ENCODE peak calls at places on chromosomes 4 and X, in five cellular contexts. B is stimulated activated CD8-positive, alpha-beta memory T cell treated with anti-CD3 and anti-CD28 coated beads, Interleukin-7, amount 100 ng/mL, for 48 hours; K is GF-D8; M is uterus; O is progenitor cell of endocrine pancreas. C is an unnamed sample.

GRCh38 chrX:40166582-40166981 is 68.8 kb upstream of the BCOR start:
- DNase-seq in B (no peak), K (no peak), M (peak), O (no peak), C (peak)

GRCh38 chr4:33628296-33628695 is 2616.0 kb downstream of the ARAP2 start:
- DNase-seq in B (no peak), K (no peak), M (no peak), O (no peak), C (peak)

GRCh38 chr4:185933078-185933581 is 121.1 kb upstream of the SORBS2 start:
- DNase-seq in B (no peak), K (no peak), M (no peak), O (no peak), C (peak)

GRCh38 chr4:37949636-37950426 is 10.4 kb upstream of the PTTG2 start:
- DNase-seq in B (no peak), K (no peak), M (no peak), O (no peak), C (no peak)

GRCh38 chrX:48580662-48581061 is 6.4 kb downstream of the RBM3 start:
- DNase-seq in B (no peak), K (no peak), M (no peak), O (no peak), C (no peak)

GRCh38 chr4:13445841-13446790 is 38.0 kb downstream of the RAB28 start:
- DNase-seq in B (no peak), K (no peak), M (no peak), O (no peak), C (no peak)

GRCh38 chr4:69858683-69859082 is 1.3 kb downstream of the SULT1E1 start:
- DNase-seq in B (no peak), K (no peak), M (no peak), O (no peak), C (peak)

GRCh38 chrX:75061701-75062100 is 94.4 kb downstream of the ABCB7 start:
- DNase-seq in B (no peak), K (no peak), M (no peak), O (no peak), C (no peak)

GRCh38 chr4:40437741-40438383 is 102.7 kb downstream of the CHRNA9 start:
- DNase-seq in B (no peak), K (no peak), M (no peak), O (no peak), C (no peak)

GRCh38 chr4:43843501-43843900 is 605.1 kb downstream of the KCTD8 start:
- DNase-seq in B (no peak), K (no peak), M (no peak), O (no peak), C (no peak)

GRCh38 chr4:17613761-17614415 is 553 bp upstream of the MED28 start:
- DNase-seq in B (no peak), K (no peak), M (peak), O (peak), C (peak)

GRCh38 chrX:95885074-95885473 is 799.6 kb upstream of the DIAPH2 start:
- DNase-seq in B (no peak), K (no peak), M (no peak), O (no peak), C (peak)

GRCh38 chr4:18203936-18204335 is 182.4 kb upstream of the LCORL start:
- DNase-seq in B (no peak), K (no peak), M (no peak), O (no peak), C (no peak)

GRCh38 chr4:94390804-94391410 is 48.3 kb upstream of the HPGDS start:
- DNase-seq in B (no peak), K (peak), M (no peak), O (no peak), C (peak)

GRCh38 chrX:110145854-110146253 is 142.9 kb downstream of the TMEM164 start:
- DNase-seq in B (no peak), K (peak), M (peak), O (no peak), C (peak)

GRCh38 chrX:21479695-21480280 is 105.6 kb downstream of the CNKSR2 start:
- DNase-seq in B (no peak), K (no peak), M (no peak), O (no peak), C (peak)

GRCh38 chr4:185004562-185005208 is 13.6 kb upstream of the HELT start:
- DNase-seq in B (no peak), K (no peak), M (peak), O (no peak), C (no peak)

GRCh38 chr4:107760281-107760947 is 40.4 kb upstream of the PAPSS1 start:
- DNase-seq in B (no peak), K (no peak), M (no peak), O (no peak), C (peak)

GRCh38 chr4:41256131-41256739 is 493 bp upstream of the UCHL1 start:
- DNase-seq in B (no peak), K (no peak), M (no peak), O (no peak), C (peak)

GRCh38 chr4:2572076-2572475 is 35.6 kb downstream of the FAM193A start:
- DNase-seq in B (no peak), K (no peak), M (no peak), O (no peak), C (no peak)

GRCh38 chrX:112521658-112522057 is 158.1 kb downstream of the LHFPL1 start:
- DNase-seq in B (no peak), K (no peak), M (no peak), O (no peak), C (no peak)

GRCh38 chr4:163941221-163941865 is 446.9 kb downstream of the TMA16 start:
- DNase-seq in B (no peak), K (no peak), M (no peak), O (no peak), C (no peak)

GRCh38 chr4:40307627-40308497 is 27.3 kb upstream of the CHRNA9 start:
- DNase-seq in B (peak), K (no peak), M (no peak), O (no peak), C (no peak)

GRCh38 chr4:10096201-10096975 is 20.2 kb downstream of the WDR1 start:
- DNase-seq in B (peak), K (peak), M (peak), O (no peak), C (peak)

GRCh38 chrX:53831662-53832635 is 145.4 kb upstream of the HUWE1 start:
- DNase-seq in B (no peak), K (no peak), M (no peak), O (no peak), C (peak)

GRCh38 chr4:75142377-75142776 is 209.5 kb downstream of the PARM1 start:
- DNase-seq in B (no peak), K (no peak), M (no peak), O (no peak), C (no peak)

GRCh38 chr4:131499139-131499873 is 1649.8 kb upstream of the PCDH10 start:
- DNase-seq in B (no peak), K (no peak), M (no peak), O (no peak), C (peak)

GRCh38 chr4:152508818-152509217 is 27.1 kb downstream of the FBXW7 start:
- DNase-seq in B (no peak), K (no peak), M (no peak), O (no peak), C (no peak)

GRCh38 chrX:14936561-14936960 is 63.3 kb downstream of the MOSPD2 start:
- DNase-seq in B (no peak), K (no peak), M (peak), O (no peak), C (peak)

GRCh38 chr4:156803056-156803455 is 168.5 kb downstream of the PDGFC start:
- DNase-seq in B (no peak), K (no peak), M (no peak), O (no peak), C (peak)